ENCODE peak calls at places on chromosomes 2 and 18, in eight cellular contexts. U is mesothelial cell of epicardium; S is stimulated activated CD4-positive, alpha-beta T cell treated with anti-CD3 and anti-CD28 coated beads, Interleukin-2, amount 100 ng/mL, for 4 hours; Z is putamen; O is H9; C is HT1080; T is fibroblast of the conjunctiva; H is T-helper 1 cell. D is an unnamed sample.

GRCh38 chr2:145561152-145561551 is 1041.2 kb upstream of the ZEB2 start:
- DNase-seq in U (no peak), H (no peak), S (no peak), T (no peak), O (no peak), Z (no peak), C (no peak), D (no peak)

GRCh38 chr2:101038455-101039255 is 36.6 kb downstream of the RPL31 start:
- DNase-seq in U (no peak), T (no peak), Z (no peak), O (peak; percentile 57), S (no peak), H (no peak), C (no peak), D (no peak)

GRCh38 chr2:228224410-228224809 is 42.9 kb upstream of the SPHKAP start:
- DNase-seq in T (no peak), H (no peak), S (no peak), C (peak; percentile 3), O (no peak), Z (no peak), U (no peak), D (no peak)

GRCh38 chr18:63575680-63576079 is 11.5 kb upstream of the SERPINB13 start:
- DNase-seq in O (no peak), C (no peak), S (no peak), Z (peak; percentile 39), U (no peak), T (no peak), H (no peak), D (no peak)

GRCh38 chr2:216064014-216064630 is 17.5 kb downstream of the PECR start:
- DNase-seq in O (no peak), S (no peak), Z (no peak), H (no peak), U (no peak), T (no peak), C (peak; percentile 20), D (no peak)

GRCh38 chr2:70930371-70931329 is 5.0 kb upstream of the ATP6V1B1 start:
- DNase-seq in Z (no peak), C (no peak), H (no peak), U (no peak), T (no peak), S (no peak), O (peak; percentile 15), D (no peak)

GRCh38 chr2:7841751-7842150 is 840.1 kb upstream of the ID2 start:
- DNase-seq in T (no peak), O (no peak), U (no peak), H (no peak), C (no peak), S (no peak), Z (no peak), D (no peak)

GRCh38 chr18:3411854-3412268 is 38.1 kb upstream of the TGIF1 start:
- DNase-seq in O (peak; percentile 45), U (no peak), S (peak; percentile 16), Z (no peak), T (no peak), C (no peak), H (no peak), D (no peak)

GRCh38 chr18:12327510-12328178 is 19.6 kb downstream of the TUBB6 start:
- DNase-seq in T (peak; percentile 63), Z (peak; percentile 16), S (peak; percentile 36), U (peak; percentile 54), O (peak; percentile 93), H (peak; percentile 26), C (peak; percentile 76), D (peak; percentile 72)

GRCh38 chr2:12428324-12428723 is 288.4 kb upstream of the TRIB2 start:
- DNase-seq in O (peak; percentile 55), Z (no peak), H (no peak), S (no peak), T (no peak), U (no peak), C (no peak), D (no peak)

GRCh38 chr18:44325903-44326650 is 354.6 kb upstream of the SETBP1 start:
- DNase-seq in U (peak; percentile 29), Z (peak; percentile 15), C (peak; percentile 16), S (no peak), H (no peak), O (peak; percentile 61), T (peak; percentile 68), D (no peak)

GRCh38 chr2:239244625-239245024 is 156.2 kb downstream of the HDAC4 start:
- DNase-seq in U (no peak), C (no peak), Z (no peak), O (no peak), S (no peak), H (no peak), T (no peak), D (no peak)

GRCh38 chr2:241762321-241762932 is 14.2 kb upstream of the GAL3ST2 start:
- DNase-seq in S (no peak), Z (no peak), H (no peak), C (no peak), T (no peak), U (no peak), O (peak; percentile 41), D (no peak)

GRCh38 chr2:129912066-129912820 is 67.2 kb upstream of the RAB6C start:
- DNase-seq in O (peak; percentile 23), C (no peak), Z (no peak), T (no peak), S (no peak), H (no peak), U (no peak), D (no peak)

GRCh38 chr2:46800218-46800617 is 115.4 kb downstream of the MCFD2 start:
- DNase-seq in T (no peak), H (no peak), C (no peak), Z (no peak), O (no peak), U (no peak), S (no peak), D (no peak)

GRCh38 chr18:21117385-21118135 is 5.9 kb upstream of the ROCK1 start:
- DNase-seq in Z (peak; percentile 47), U (no peak), O (no peak), T (peak; percentile 84), C (no peak), S (no peak), H (no peak), D (no peak)

GRCh38 chr2:172021074-172021931 is 21.6 kb downstream of the METAP1D start:
- DNase-seq in T (no peak), C (peak; percentile 26), O (peak; percentile 47), U (no peak), S (no peak), H (no peak), Z (no peak), D (no peak)

GRCh38 chr2:28619213-28620196 is 123.6 kb downstream of the PLB1 start:
- DNase-seq in C (no peak), H (no peak), O (no peak), Z (no peak), S (no peak), U (no peak), T (no peak), D (no peak)

GRCh38 chr2:239253264-239253663 is 147.6 kb downstream of the HDAC4 start:
- DNase-seq in U (no peak), Z (no peak), O (no peak), S (no peak), C (no peak), H (no peak), T (no peak), D (no peak)

GRCh38 chr2:64114063-64114911 is 29.9 kb downstream of the PELI1 start:
- DNase-seq in O (no peak), C (peak; percentile 69), S (no peak), H (no peak), Z (no peak), T (no peak), U (no peak), D (no peak)

GRCh38 chr2:144378551-144378950 is 141.4 kb downstream of the ZEB2 start:
- DNase-seq in H (no peak), U (no peak), C (no peak), S (no peak), T (no peak), Z (no peak), O (no peak), D (no peak)

GRCh38 chr18:58205087-58205779 is 161.2 kb downstream of the NEDD4L start:
- DNase-seq in S (no peak), C (peak; percentile 78), U (no peak), T (no peak), O (no peak), H (no peak), Z (no peak), D (no peak)

GRCh38 chr2:141925511-141925910 is 205.3 kb downstream of the LRP1B start:
- DNase-seq in T (no peak), H (no peak), C (no peak), O (no peak), U (no peak), S (no peak), Z (no peak), D (no peak)

GRCh38 chr2:201235865-201236811 is 24.2 kb upstream of the CASP8 start:
- DNase-seq in S (peak; percentile 33), T (peak; percentile 76), C (peak; percentile 73), U (no peak), O (peak; percentile 60), Z (peak; percentile 43), H (no peak), D (no peak)